ENCODE peak calls at places on chromosomes 6 and 20, in eight cellular contexts. P, K, L, Q, X, Y, F and U are unnamed samples.

GRCh38 chr6:84773431-84774173 is 9.2 kb upstream of the TBX18 start:
- DNase-seq in P (peak; percentile 56), X (peak; percentile 87), L (no peak), F (peak; percentile 28), Y (peak; percentile 52), Q (peak; percentile 68), K (peak; percentile 24), U (no peak)

GRCh38 chr6:100138346-100139022 is 144.5 kb upstream of the MCHR2 start:
- DNase-seq in X (no peak), L (no peak), P (no peak), F (no peak), Y (no peak), Q (no peak), K (no peak), U (no peak)

GRCh38 chr20:2088904-2089303 is 12.7 kb upstream of the STK35 start:
- DNase-seq in P (no peak), L (no peak), X (no peak), Q (no peak), K (no peak), F (no peak), Y (no peak), U (no peak)

GRCh38 chr6:108309844-108310243 is 15.0 kb downstream of the AFG1L start:
- DNase-seq in X (no peak), F (no peak), P (no peak), Y (no peak), L (no peak), Q (no peak), K (no peak), U (no peak)

GRCh38 chr20:14477125-14477524 is 139.7 kb upstream of the FLRT3 start:
- DNase-seq in F (no peak), L (no peak), K (no peak), P (peak; percentile 57), Q (peak; percentile 37), Y (no peak), X (no peak), U (no peak)

GRCh38 chr6:37303891-37304503 is 46.1 kb upstream of the TMEM217 start:
- DNase-seq in X (no peak), P (peak; percentile 32), F (no peak), Y (peak; percentile 39), L (no peak), K (no peak), Q (peak; percentile 35), U (no peak)

GRCh38 chr6:159117541-159117940 is 51.7 kb upstream of the FNDC1 start:
- DNase-seq in Y (no peak), P (no peak), K (no peak), L (no peak), F (no peak), X (no peak), Q (no peak), U (no peak)

GRCh38 chr20:54209216-54209813 is 1.4 kb downstream of the PFDN4 start:
- DNase-seq in Y (no peak), F (no peak), P (no peak), K (no peak), L (no peak), Q (no peak), X (no peak), U (no peak)

GRCh38 chr6:33747823-33748222 is 1.1 kb upstream of the IP6K3 start:
- DNase-seq in X (no peak), F (no peak), Q (no peak), P (no peak), L (no peak), K (no peak), Y (no peak), U (no peak)

GRCh38 chr6:140436023-140436811 is 1061.8 kb upstream of the CITED2 start:
- DNase-seq in F (no peak), Q (no peak), Y (peak; percentile 79), K (no peak), L (no peak), X (no peak), P (peak; percentile 69), U (no peak)

GRCh38 chr6:52523363-52524207 is 53.3 kb downstream of the TRAM2 start:
- DNase-seq in F (no peak), P (no peak), X (no peak), Q (no peak), K (no peak), Y (no peak), L (no peak), U (no peak)

GRCh38 chr6:152338335-152339125 is 298.6 kb downstream of the SYNE1 start:
- DNase-seq in X (no peak), Q (peak; percentile 22), Y (peak; percentile 33), F (peak; percentile 77), L (no peak), P (peak; percentile 39), K (peak; percentile 70), U (peak; percentile 69)

GRCh38 chr6:3697609-3698008 is 53.9 kb downstream of the PXDC1 start:
- DNase-seq in Y (no peak), X (no peak), K (no peak), F (no peak), L (no peak), Q (no peak), P (peak; percentile 84), U (no peak)

GRCh38 chr20:15528386-15529111 is 1044.7 kb downstream of the KIF16B start:
- DNase-seq in P (peak; percentile 67), Q (no peak), F (no peak), L (no peak), X (no peak), K (no peak), Y (no peak), U (no peak)

GRCh38 chr6:72132851-72133250 is 246.5 kb downstream of the RIMS1 start:
- DNase-seq in Q (no peak), P (no peak), Y (no peak), X (no peak), F (no peak), L (no peak), K (no peak), U (no peak)

GRCh38 chr20:37901280-37901666 is 1.7 kb upstream of the VSTM2L start:
- DNase-seq in Y (peak; percentile 81), K (no peak), X (no peak), Q (no peak), F (no peak), L (no peak), P (no peak), U (no peak)

GRCh38 chr6:13013681-13014550 is 297.3 kb downstream of the PHACTR1 start:
- DNase-seq in K (peak; percentile 19), L (no peak), P (no peak), Y (no peak), F (no peak), Q (peak; percentile 6), X (no peak), U (no peak)

GRCh38 chr6:24666097-24666615 is 543 bp downstream of the TDP2 start:
- DNase-seq in X (peak; percentile 75), P (peak; percentile 18), Q (no peak), K (peak; percentile 26), L (no peak), F (no peak), Y (peak; percentile 57), U (no peak)

GRCh38 chr6:7647504-7647903 is 57.5 kb downstream of the SNRNP48 start:
- DNase-seq in Y (no peak), K (no peak), L (no peak), P (no peak), F (no peak), X (no peak), Q (no peak), U (no peak)

GRCh38 chr20:40304119-40304518 is 384.9 kb downstream of the MAFB start:
- DNase-seq in L (no peak), Q (no peak), K (no peak), Y (no peak), F (no peak), X (no peak), P (no peak), U (no peak)

GRCh38 chr6:30135147-30135546 is 793 bp upstream of the TRIM40 start:
- DNase-seq in X (no peak), L (no peak), P (no peak), F (no peak), K (no peak), Y (no peak), Q (no peak), U (no peak)

GRCh38 chr6:2956930-2957329 is 14.4 kb downstream of the SERPINB6 start:
- DNase-seq in X (no peak), K (no peak), Y (no peak), Q (no peak), P (no peak), F (no peak), L (no peak), U (no peak)

GRCh38 chr6:119965900-119966299 is 616.3 kb upstream of the MAN1A1 start:
- DNase-seq in P (no peak), Y (no peak), F (no peak), L (no peak), K (no peak), X (no peak), Q (no peak), U (no peak)

GRCh38 chr6:53894086-53894485 is 99.3 kb downstream of the LRRC1 start:
- DNase-seq in L (no peak), X (no peak), Y (no peak), P (no peak), K (no peak), F (no peak), Q (no peak), U (no peak)
- H3K27ac ChIP-seq in L (peak overlapping the region; percentile 6), X (no peak overlapping the region), Y (no peak overlapping the region), P (no peak overlapping the region), K (no peak overlapping the region), F (no peak overlapping the region), Q (no peak overlapping the region), U (no peak overlapping the region)

DNA sequence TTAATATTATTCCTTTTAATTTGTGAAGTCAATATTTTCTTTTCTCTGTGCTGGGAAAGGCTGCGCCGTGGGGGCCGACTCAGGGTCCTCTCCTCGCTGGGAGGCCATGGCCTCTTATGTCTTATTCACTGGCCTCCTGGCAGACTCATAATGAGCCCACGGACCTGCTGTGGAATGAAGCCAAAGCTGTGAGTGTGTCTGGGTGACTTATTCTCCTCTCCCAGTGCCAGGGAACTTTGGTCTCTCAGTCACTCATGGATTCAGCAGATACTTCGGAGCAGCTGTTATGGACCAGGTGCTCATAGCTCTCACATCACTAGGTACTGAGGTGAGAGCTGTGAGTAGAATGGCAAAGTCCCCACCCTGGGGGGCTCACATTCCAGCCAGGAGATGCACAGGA is 297.6 kb downstream of the CDH26 start:
- DNase-seq in X (no peak), L (no peak), F (no peak), K (no peak), Q (no peak), Y (no peak), P (no peak), U (no peak)
- H3K4me3 ChIP-seq in X (no peak overlapping the region), L (no peak overlapping the region), F (no peak overlapping the region), K (no peak overlapping the region), Q (no peak overlapping the region), Y (no peak overlapping the region), P (no peak overlapping the region), U (no peak overlapping the region)

DNA sequence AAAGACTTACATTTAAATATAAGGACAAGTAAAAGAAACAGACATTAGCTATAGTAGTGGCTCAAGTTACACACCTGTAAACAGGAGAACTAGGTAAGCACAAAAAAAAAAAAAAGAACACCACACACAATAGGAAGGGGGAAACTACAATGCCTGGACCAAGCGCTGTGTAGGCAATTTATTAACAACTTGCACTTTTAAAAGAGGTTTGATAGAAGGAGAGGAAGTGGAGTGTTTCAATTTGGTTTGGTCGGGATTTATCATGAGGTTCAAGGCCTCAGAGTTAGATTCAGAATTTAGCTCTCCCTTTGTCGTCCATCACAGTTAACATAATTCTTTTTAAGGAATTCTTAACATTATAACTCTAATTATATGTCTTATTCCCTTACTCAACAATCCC is 1.1 kb upstream of the USP49 start:
- DNase-seq in X (no peak), Y (no peak), P (no peak), L (no peak), F (no peak), Q (no peak), K (no peak), U (no peak)
- H3K27ac ChIP-seq in X (no peak overlapping the region), Y (peak overlapping the region; percentile 90), P (peak overlapping the region; percentile 89), L (peak overlapping the region; percentile 84), F (peak overlapping the region; percentile 90), Q (peak overlapping the region; percentile 91), K (peak overlapping the region; percentile 83), U (peak overlapping the region; percentile 78)

GRCh38 chr6:16305788-16306187 is 67.4 kb downstream of the GMPR start:
- DNase-seq in Y (no peak), L (no peak), P (no peak), Q (no peak), F (no peak), X (no peak), K (no peak), U (no peak)
- H3K4me3 ChIP-seq in Y (no peak overlapping the region), L (no peak overlapping the region), P (no peak overlapping the region), Q (no peak overlapping the region), F (no peak overlapping the region), X (no peak overlapping the region), K (no peak overlapping the region), U (no peak overlapping the region)